ENCODE peak calls at places on chromosomes 1 and 21, in five cellular contexts. D is 8988T, C is hippocampal formation, A is sciatic nerve, E is bronchial epithelial cell. U is an unnamed sample.

GRCh38 chr1:96039910-96040309 is 681.7 kb upstream of the PTBP2 start:
- DNase-seq in C (no peak), A (no peak), D (no peak), E (no peak), U (no peak)

GRCh38 chr1:228349701-228350171 is 56.9 kb downstream of the TRIM11 start:
- DNase-seq in C (no peak), A (peak; percentile 53), D (peak; percentile 3), E (no peak), U (no peak)

GRCh38 chr1:154497026-154497806 is 4.8 kb upstream of the TDRD10 start:
- DNase-seq in A (no peak), C (no peak), D (no peak), E (peak; percentile 12), U (no peak)

GRCh38 chr21:45530423-45531113 is 11.7 kb downstream of the SLC19A1 start:
- DNase-seq in C (no peak), A (peak; percentile 51), D (no peak), E (no peak), U (no peak)

GRCh38 chr1:200042437-200043329 is 15.2 kb downstream of the NR5A2 start:
- DNase-seq in D (no peak), A (no peak), E (no peak), C (no peak), U (no peak)

GRCh38 chr21:46208761-46209721 is 19.5 kb downstream of the LSS start:
- DNase-seq in C (no peak), A (peak; percentile 48), D (no peak), E (no peak), U (no peak)

GRCh38 chr1:101379037-101379436 is 142.2 kb downstream of the S1PR1 start:
- DNase-seq in A (no peak), E (no peak), C (no peak), D (no peak), U (no peak)

GRCh38 chr1:29259802-29260441 is 23.6 kb downstream of the PTPRU start:
- DNase-seq in E (no peak), C (no peak), D (no peak), A (peak; percentile 73), U (no peak)

GRCh38 chr21:45850181-45850580 is 131.4 kb upstream of the COL6A1 start:
- DNase-seq in E (no peak), A (peak; percentile 41), C (no peak), D (no peak), U (no peak)

GRCh38 chr21:46213620-46214286 is 14.8 kb downstream of the LSS start:
- DNase-seq in E (no peak), C (no peak), D (no peak), A (no peak), U (no peak)

GRCh38 chr1:175317795-175318194 is 125.2 kb upstream of the KIAA0040 start:
- DNase-seq in D (no peak), C (no peak), A (no peak), E (no peak), U (no peak)

GRCh38 chr1:100699744-100700143 is 19.8 kb upstream of the VCAM1 start:
- DNase-seq in A (no peak), C (no peak), E (peak; percentile 13), D (no peak), U (no peak)

GRCh38 chr21:33971492-33972013 is 55.9 kb upstream of the ATP5PO start:
- DNase-seq in D (no peak), C (no peak), E (peak; percentile 95), A (no peak), U (no peak)

GRCh38 chr1:184075040-184076029 is 23.8 kb downstream of the TSEN15 start:
- DNase-seq in D (no peak), E (peak; percentile 55), A (no peak), C (peak; percentile 90), U (no peak)

GRCh38 chr1:78617615-78618026 is 2.6 kb upstream of the IFI44L start:
- DNase-seq in C (peak; percentile 94), E (peak; percentile 73), A (peak; percentile 67), D (no peak), U (no peak)

GRCh38 chr1:203197625-203198024 is 11.1 kb upstream of the CHI3L1 start:
- DNase-seq in D (no peak), E (no peak), C (no peak), A (peak; percentile 35), U (peak; percentile 71)

GRCh38 chr1:31752952-31753351 is 11.2 kb downstream of the ADGRB2 start:
- DNase-seq in A (no peak), D (no peak), E (no peak), C (peak; percentile 42), U (no peak)

GRCh38 chr1:112397051-112397471 is 1.0 kb downstream of the CTTNBP2NL start:
- DNase-seq in A (no peak), C (no peak), E (peak; percentile 72), D (no peak), U (no peak)

GRCh38 chr1:78274814-78275213 is 216.0 kb upstream of the PTGFR start:
- DNase-seq in C (no peak), A (no peak), E (peak; percentile 48), D (no peak), U (no peak)

GRCh38 chr1:22870201-22870871 is 102.3 kb downstream of the LACTBL1 start:
- DNase-seq in D (no peak), A (no peak), E (peak; percentile 20), C (no peak), U (no peak)

GRCh38 chr1:2942410-2942809 is 78.9 kb upstream of the ACTRT2 start:
- DNase-seq in E (no peak), A (no peak), C (no peak), D (no peak), U (no peak)